ENCODE peak calls at places on chromosomes 2 and 18, in nine cellular contexts. B is A549; E is CD8-positive, alpha-beta T cell; V is fibroblast of lung; I is NB4; S is Peyer's patch; Y is endodermal cell; H is GM20000; L is vagina. T is an unnamed sample.
A peak's percentile ranks its signal among the peaks of the same experiment; 100 is the strongest.

GRCh38 chr2:10634495-10634894 is 55.3 kb downstream of the NOL10 start:
- DNase-seq in B (no peak), Y (no peak), S (no peak), E (no peak), H (no peak), L (no peak), V (no peak), I (no peak), T (no peak)

GRCh38 chr2:105887246-105887645 is 142.5 kb downstream of the NCK2 start:
- DNase-seq in H (no peak), Y (no peak), V (no peak), I (no peak), S (no peak), B (no peak), E (no peak), L (no peak), T (no peak)

GRCh38 chr18:79496978-79497637 is 101.4 kb downstream of the NFATC1 start:
- DNase-seq in B (no peak), H (no peak), I (no peak), E (no peak), V (peak; percentile 57), L (no peak), Y (no peak), S (peak; percentile 86), T (no peak)

GRCh38 chr18:72543362-72544055 is 633 bp downstream of the CBLN2 start:
- DNase-seq in E (no peak), I (no peak), L (no peak), V (no peak), Y (peak; percentile 69), H (no peak), S (no peak), B (no peak), T (no peak)

GRCh38 chr2:71589763-71590162 is 136.4 kb downstream of the DYSF start:
- DNase-seq in V (no peak), H (no peak), L (no peak), S (no peak), I (peak; percentile 38), B (no peak), E (no peak), Y (no peak), T (no peak)

GRCh38 chr18:42192251-42193248 is 237.5 kb downstream of the PIK3C3 start:
- DNase-seq in B (peak; percentile 66), H (no peak), V (peak; percentile 1), L (no peak), S (no peak), E (no peak), Y (no peak), I (no peak), T (no peak)

GRCh38 chr2:46985512-46985911 is 69.9 kb upstream of the MCFD2 start:
- DNase-seq in B (peak; percentile 41), S (no peak), I (peak; percentile 52), E (no peak), L (no peak), V (no peak), Y (no peak), H (no peak), T (no peak)

GRCh38 chr2:189581354-189582139 is 961 bp upstream of the SLC40A1 start:
- DNase-seq in S (no peak), Y (peak; percentile 83), B (no peak), H (peak; percentile 28), I (peak; percentile 24), L (no peak), E (no peak), V (no peak), T (peak; percentile 26)

GRCh38 chr2:234989183-234989701 is 37.4 kb downstream of the SH3BP4 start:
- DNase-seq in B (no peak), I (no peak), H (no peak), E (no peak), V (peak; percentile 46), L (no peak), S (no peak), Y (no peak), T (no peak)

DNA sequence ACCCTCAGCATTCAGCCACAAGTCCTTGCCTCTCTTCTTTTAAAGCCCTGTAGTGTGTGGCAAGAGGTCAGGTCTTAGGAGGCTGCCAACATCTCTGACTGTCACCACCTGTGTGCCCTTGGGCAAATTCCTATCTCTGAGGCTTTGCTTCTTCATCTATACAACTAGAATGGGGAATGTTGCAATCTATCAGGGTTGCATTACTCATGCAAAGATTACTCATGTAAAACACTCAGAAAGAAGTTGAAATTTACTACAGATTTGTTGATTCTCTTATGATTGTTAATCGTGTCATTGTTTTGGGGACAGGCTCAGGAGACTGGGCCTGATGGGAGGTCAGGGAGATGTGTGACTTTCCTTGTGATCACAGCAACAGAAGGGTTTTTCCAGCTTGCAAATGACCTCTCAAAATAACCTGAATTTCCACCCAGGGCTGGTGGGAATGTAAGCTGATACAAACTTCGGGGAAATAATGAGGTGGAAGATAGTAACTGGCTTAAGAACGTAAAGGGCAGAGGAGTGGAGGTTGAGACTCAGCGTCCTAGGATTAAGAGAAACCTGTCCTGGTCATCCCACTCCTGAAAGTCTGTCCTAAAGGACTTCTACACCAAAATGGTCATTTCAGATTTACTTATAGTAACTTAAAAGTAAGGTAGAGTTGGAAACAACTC is 32.0 kb upstream of the SIGLEC15 start:
- DNase-seq in B (peak; percentile 83), H (no peak), V (peak; percentile 85), E (no peak), S (no peak), Y (no peak), L (no peak), I (peak; percentile 55), T (no peak)
- TF ChIP-seq CTCF in B (no peak), H (no peak), V (no peak), E (no peak), S (no peak), Y (no peak), L (no peak), I (no peak), T (no peak)

GRCh38 chr18:58192519-58192918 is 148.5 kb downstream of the NEDD4L start:
- DNase-seq in V (no peak), I (no peak), H (no peak), B (no peak), S (no peak), E (no peak), L (no peak), Y (no peak), T (no peak)

GRCh38 chr18:58190842-58191530 is 147.0 kb downstream of the NEDD4L start:
- DNase-seq in H (no peak), I (no peak), L (no peak), B (no peak), Y (no peak), V (no peak), S (no peak), E (no peak), T (no peak)

GRCh38 chr18:58196164-58196563 is 152.1 kb downstream of the NEDD4L start:
- DNase-seq in E (no peak), V (no peak), B (no peak), L (no peak), Y (no peak), I (no peak), S (no peak), H (no peak), T (no peak)

GRCh38 chr18:58195278-58195721 is 151.3 kb downstream of the NEDD4L start:
- DNase-seq in Y (peak; percentile 81), H (peak; percentile 51), E (no peak), I (no peak), S (peak; percentile 40), V (no peak), L (no peak), B (no peak), T (no peak)

DNA sequence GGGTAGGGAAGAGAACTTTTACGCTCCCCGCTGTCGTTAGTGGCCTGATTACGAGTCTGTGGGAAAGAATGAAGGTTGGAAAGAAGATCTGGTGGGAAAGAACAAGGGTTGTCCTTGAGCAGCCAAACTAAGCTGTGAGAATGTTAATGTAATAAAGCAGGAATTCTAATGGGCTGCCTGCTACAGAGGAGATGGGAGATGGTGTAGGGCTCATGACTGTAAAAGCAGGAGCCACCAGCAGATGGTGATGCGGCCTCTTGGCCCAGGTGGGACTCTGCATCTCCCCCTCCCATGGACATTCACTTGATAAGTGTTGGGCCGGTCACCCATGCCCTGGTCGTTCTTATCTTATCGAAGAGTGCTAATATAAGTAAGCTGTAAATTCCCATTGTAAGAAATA is 150.0 kb downstream of the NEDD4L start:
- DNase-seq in V (no peak), Y (peak; percentile 91), B (no peak), E (no peak), L (no peak), H (peak; percentile 46), I (no peak), S (no peak), T (no peak)
- TF ChIP-seq CTCF in V (peak; percentile 21), Y (peak; percentile 86), B (no peak), E (no peak), L (no peak), H (peak; percentile 33), I (no peak), S (peak; percentile 43), T (peak; percentile 61)

DNA sequence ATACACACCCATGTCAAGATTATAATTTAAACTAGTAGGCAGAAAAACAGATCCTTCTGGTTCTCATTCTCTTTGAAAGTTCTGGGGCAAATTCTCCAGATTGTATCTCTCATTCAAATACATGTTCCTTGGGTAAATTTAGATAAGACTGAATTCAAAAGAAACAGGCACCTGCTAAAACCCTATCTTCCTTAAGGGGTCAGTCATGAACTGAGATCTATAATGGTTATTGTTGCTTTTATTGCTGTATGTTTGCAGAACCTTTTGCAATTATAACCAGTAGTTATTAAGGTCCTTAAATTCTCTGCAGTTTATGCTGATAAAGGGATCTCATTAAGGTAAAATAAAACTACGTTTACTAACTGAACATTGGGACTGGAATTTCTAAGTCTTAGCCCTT is 83.5 kb downstream of the MYO5B start:
- DNase-seq in H (no peak), Y (no peak), E (no peak), I (no peak), V (no peak), L (no peak), B (no peak), S (no peak), T (no peak)
- TF ChIP-seq CTCF in H (peak; percentile 2), Y (peak; percentile 40), E (no peak), I (no peak), V (no peak), L (no peak), B (no peak), S (peak; percentile 68), T (no peak)

DNA sequence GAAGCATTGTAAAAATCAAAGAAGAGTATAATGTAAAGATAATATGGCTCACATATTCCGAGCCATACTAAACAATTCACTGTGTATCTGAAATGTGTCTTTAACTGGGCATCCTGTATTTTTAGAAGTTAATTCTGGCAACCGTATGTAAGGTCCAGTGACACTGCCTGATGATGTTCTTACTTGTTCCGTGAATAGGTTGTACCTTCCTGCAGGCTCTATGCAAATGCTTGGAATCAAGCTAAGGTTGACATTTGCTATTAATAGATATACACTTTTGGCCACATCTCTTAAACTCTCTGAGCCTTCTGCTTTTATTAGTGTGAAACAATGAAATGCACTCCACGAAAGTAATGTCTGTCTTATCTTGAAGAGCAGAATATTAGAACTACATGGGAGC is 534.6 kb downstream of the CCDC85A start:
- DNase-seq in E (no peak), H (no peak), I (no peak), Y (no peak), B (no peak), V (no peak), S (no peak), L (no peak), T (no peak)
- TF ChIP-seq CTCF in E (no peak), H (no peak), I (no peak), Y (no peak), B (no peak), V (no peak), S (no peak), L (no peak), T (no peak)